ENCODE peak calls at places on chromosomes 6 and 20, in nine cellular contexts. W is left lung, J is spleen, N is upper lobe of left lung, P is HepG2, A is cardiac muscle cell, M is ascending aorta, Q is esophagus squamous epithelium, S is breast epithelium. Z is an unnamed sample.
A peak's percentile ranks its signal among the peaks of the same experiment; 100 is the strongest.

GRCh38 chr6:169785566-169785965 is 34.1 kb downstream of the ERMARD start:
- DNase-seq in W (no peak), J (no peak), N (no peak), P (no peak), A (no peak), M (no peak), Q (no peak), S (no peak), Z (no peak)

GRCh38 chr6:100803264-100803663 is 77.9 kb downstream of the ASCC3 start:
- DNase-seq in W (no peak), J (no peak), N (no peak), P (no peak), A (no peak), M (no peak), Q (no peak), S (no peak), Z (no peak)

GRCh38 chr6:13766201-13766634 is 48.1 kb downstream of the MCUR1 start:
- DNase-seq in W (no peak), J (no peak), N (no peak), P (no peak), A (no peak), M (no peak), Q (no peak), S (no peak), Z (no peak)

GRCh38 chr6:40585661-40586269 is 1.4 kb downstream of the LRFN2 start:
- DNase-seq in W (no peak), J (no peak), N (no peak), P (no peak), A (no peak), M (no peak), Q (no peak), S (no peak), Z (no peak)

GRCh38 chr6:137570307-137570832 is 76.2 kb upstream of the OLIG3 start:
- DNase-seq in W (no peak), J (no peak), N (no peak), P (peak; percentile 17), A (no peak), M (no peak), Q (no peak), S (no peak), Z (no peak)

GRCh38 chr6:52517502-52518278 is 59.2 kb downstream of the TRAM2 start:
- DNase-seq in W (peak; percentile 86), J (no peak), N (peak; percentile 70), P (peak; percentile 92), A (no peak), M (peak; percentile 96), Q (no peak), S (peak; percentile 78), Z (peak; percentile 83)

GRCh38 chr6:142419071-142419470 is 117.3 kb downstream of the ADGRG6 start:
- DNase-seq in W (no peak), J (no peak), N (no peak), P (no peak), A (no peak), M (no peak), Q (no peak), S (no peak), Z (no peak)

GRCh38 chr6:146287691-146288369 is 255.8 kb upstream of the RAB32 start:
- DNase-seq in W (no peak), J (no peak), N (no peak), P (no peak), A (no peak), M (no peak), Q (no peak), S (no peak), Z (no peak)

GRCh38 chr6:6008648-6009421 is 2.1 kb upstream of the NRN1 start:
- DNase-seq in W (peak; percentile 81), J (peak; percentile 88), N (peak; percentile 57), P (peak; percentile 23), A (peak; percentile 90), M (no peak), Q (no peak), S (no peak), Z (peak; percentile 71)

GRCh38 chr6:106973841-106974336 is 640 bp downstream of the CD24 start:
- DNase-seq in W (no peak), J (peak; percentile 82), N (peak; percentile 24), P (no peak), A (peak; percentile 52), M (no peak), Q (no peak), S (peak; percentile 19), Z (peak; percentile 28)

GRCh38 chr6:17998442-17998841 is 11.0 kb upstream of the KIF13A start:
- DNase-seq in W (no peak), J (no peak), N (no peak), P (peak; percentile 34), A (no peak), M (no peak), Q (no peak), S (no peak), Z (no peak)

GRCh38 chr20:37991506-37992302 is 41.6 kb downstream of the TTI1 start:
- DNase-seq in W (no peak), J (no peak), N (no peak), P (no peak), A (no peak), M (no peak), Q (no peak), S (no peak), Z (no peak)
- H3K4me1 ChIP-seq in W (peaks cover 66% of the 10 kb centered on the region), J (peaks cover 22% of the 10 kb centered on the region), N (peaks cover 68% of the 10 kb centered on the region), P (peaks cover 38% of the 10 kb centered on the region), A (peaks cover 68% of the 10 kb centered on the region), M (peaks cover 4% of the 10 kb centered on the region), Q (peaks cover 4% of the 10 kb centered on the region), S (no peaks in the 10 kb centered on the region), Z (peaks cover 38% of the 10 kb centered on the region)

GRCh38 chr20:62644802-62645496 is 2.6 kb downstream of the SLCO4A1 start:
- DNase-seq in W (no peak), J (no peak), N (no peak), P (no peak), A (no peak), M (no peak), Q (no peak), S (no peak), Z (no peak)
- H3K4me3 ChIP-seq in W (no peak overlapping the region), J (no peak overlapping the region), N (peak overlapping the region; percentile 73), P (no peak overlapping the region), A (no peak overlapping the region), M (no peak overlapping the region), Q (peak overlapping the region; percentile 78), S (peak overlapping the region; percentile 11), Z (no peak overlapping the region)

GRCh38 chr20:25142435-25142834 is 53.1 kb upstream of the ENTPD6 start:
- DNase-seq in W (no peak), J (no peak), N (no peak), P (no peak), A (no peak), M (no peak), Q (no peak), S (no peak), Z (no peak)

GRCh38 chr20:25136643-25137559 is 55.0 kb upstream of the VSX1 start:
- DNase-seq in W (peak; percentile 70), J (no peak), N (no peak), P (no peak), A (no peak), M (peak; percentile 90), Q (no peak), S (peak; percentile 56), Z (peak; percentile 84)

GRCh38 chr20:25140968-25141367 is 54.5 kb upstream of the ENTPD6 start:
- DNase-seq in W (no peak), J (no peak), N (no peak), P (no peak), A (no peak), M (no peak), Q (no peak), S (no peak), Z (no peak)

GRCh38 chr20:25135031-25135430 is 53.1 kb upstream of the VSX1 start:
- DNase-seq in W (no peak), J (no peak), N (no peak), P (no peak), A (no peak), M (no peak), Q (no peak), S (no peak), Z (peak; percentile 45)

DNA sequence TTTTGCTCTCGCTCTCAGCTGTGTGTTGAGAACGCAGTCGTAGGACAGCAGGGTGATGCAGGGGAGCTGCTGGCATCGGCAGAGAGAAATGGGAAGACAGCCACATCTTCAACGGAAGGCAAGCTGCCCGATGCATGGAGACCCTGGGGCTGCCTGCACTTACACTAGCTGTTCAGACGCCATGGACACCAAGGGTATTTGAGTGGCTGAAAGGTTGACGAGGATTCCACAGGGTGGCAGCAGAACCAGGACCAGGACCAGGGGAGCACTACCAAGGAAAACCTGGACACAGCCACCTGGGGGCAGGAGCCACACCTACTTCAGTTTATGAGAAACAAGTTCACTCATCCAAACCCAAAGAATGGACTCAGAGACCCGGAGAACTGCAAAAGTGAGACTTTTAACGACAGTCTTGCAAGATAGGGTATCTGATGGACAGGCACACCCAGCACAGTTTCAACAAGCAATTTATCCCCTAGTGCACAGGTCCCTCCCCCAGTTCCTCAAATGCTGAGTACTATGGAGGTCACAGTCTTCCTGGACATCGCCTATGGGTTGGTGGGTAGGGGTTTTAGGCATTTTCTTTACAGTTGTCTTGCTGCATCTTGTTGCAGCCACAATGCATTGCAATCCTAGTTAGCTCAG is 56.3 kb upstream of the ENTPD6 start:
- DNase-seq in W (no peak), J (no peak), N (peak; percentile 58), P (peak; percentile 84), A (peak; percentile 22), M (no peak), Q (no peak), S (no peak), Z (peak; percentile 32)
- TF ChIP-seq CTCF in W (no peak), J (no peak), N (peak; percentile 41), P (peak; percentile 89), A (no peak), M (no peak), Q (peak; percentile 45), S (peak; percentile 37), Z (no peak)

GRCh38 chr20:48818481-48818987 is 9.3 kb downstream of the PREX1 start:
- DNase-seq in W (no peak), J (peak; percentile 86), N (no peak), P (no peak), A (no peak), M (no peak), Q (no peak), S (no peak), Z (no peak)

GRCh38 chr20:48818031-48818370 is 9.8 kb downstream of the PREX1 start:
- DNase-seq in W (no peak), J (peak; percentile 61), N (no peak), P (no peak), A (no peak), M (no peak), Q (no peak), S (no peak), Z (no peak)

GRCh38 chr20:48820649-48820973 is 7.2 kb downstream of the PREX1 start:
- DNase-seq in W (no peak), J (no peak), N (no peak), P (no peak), A (no peak), M (no peak), Q (no peak), S (no peak), Z (no peak)

GRCh38 chr20:48819813-48820648 is 7.8 kb downstream of the PREX1 start:
- DNase-seq in W (no peak), J (peak; percentile 79), N (no peak), P (no peak), A (no peak), M (no peak), Q (no peak), S (no peak), Z (no peak)

DNA sequence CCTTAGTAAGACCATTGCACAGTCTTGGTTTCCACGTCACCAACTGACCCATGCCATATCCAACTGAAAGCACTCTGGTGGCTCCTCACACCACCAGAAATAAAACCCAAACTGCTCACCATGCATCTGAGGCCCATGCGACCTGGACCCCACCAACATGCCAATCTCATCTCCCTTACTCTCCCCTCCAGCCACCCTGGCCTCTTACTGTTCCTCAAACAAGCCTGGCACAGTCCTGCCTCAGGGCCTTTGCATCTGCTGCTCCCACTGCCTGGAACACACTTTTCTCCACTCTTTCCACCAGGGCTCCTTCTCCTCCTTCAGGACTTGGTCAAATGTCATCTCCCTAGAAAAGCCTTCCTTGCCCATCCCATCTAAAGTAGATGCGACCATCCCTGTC is 8.7 kb downstream of the PREX1 start:
- DNase-seq in W (no peak), J (peak; percentile 69), N (no peak), P (no peak), A (no peak), M (no peak), Q (no peak), S (no peak), Z (no peak)
- H3K4me1 ChIP-seq in W (peaks cover 100% of the 10 kb centered on the region), J (peaks cover 99% of the 10 kb centered on the region), N (peaks cover 73% of the 10 kb centered on the region), P (no peaks in the 10 kb centered on the region), A (no peaks in the 10 kb centered on the region), M (peaks cover 4% of the 10 kb centered on the region), Q (no peaks in the 10 kb centered on the region), S (no peaks in the 10 kb centered on the region), Z (no peaks in the 10 kb centered on the region)